ENCODE peak calls at places on chromosome 5, in six cellular contexts. One of them, this sample, is unnamed.

GRCh38 chr5:177454397-177455035 is 7.9 kb downstream of the PRR7 start:
- DNase-seq in HS-5: peak; percentile 53
- DNase-seq in memory B cell: peak; percentile 99
- DNase-seq in lower leg skin: peak; percentile 88
- DNase-seq in CD4-positive, alpha-beta T cell: peak; percentile 95
- DNase-seq in T-helper 9 cell: peak; percentile 98
- DNase-seq in this sample: peak; percentile 96

GRCh38 chr5:169431386-169431785 is 130.4 kb upstream of the SLIT3 start:
- DNase-seq in HS-5: peak; percentile 72
- DNase-seq in memory B cell: no peak
- DNase-seq in lower leg skin: no peak
- DNase-seq in CD4-positive, alpha-beta T cell: no peak
- DNase-seq in T-helper 9 cell: no peak
- DNase-seq in this sample: peak; percentile 22

GRCh38 chr5:129361441-129362025 is 98.6 kb upstream of the ADAMTS19 start:
- DNase-seq in HS-5: peak; percentile 22
- DNase-seq in memory B cell: no peak
- DNase-seq in lower leg skin: no peak
- DNase-seq in CD4-positive, alpha-beta T cell: no peak
- DNase-seq in T-helper 9 cell: no peak
- DNase-seq in this sample: no peak

GRCh38 chr5:132024789-132025402 is 13.4 kb upstream of the ACSL6 start:
- DNase-seq in HS-5: no peak
- DNase-seq in memory B cell: no peak
- DNase-seq in lower leg skin: no peak
- DNase-seq in CD4-positive, alpha-beta T cell: no peak
- DNase-seq in T-helper 9 cell: no peak
- DNase-seq in this sample: no peak

GRCh38 chr5:154371687-154372086 is 74.1 kb upstream of the SAP30L start:
- DNase-seq in HS-5: peak; percentile 35
- DNase-seq in memory B cell: no peak
- DNase-seq in lower leg skin: peak; percentile 63
- DNase-seq in CD4-positive, alpha-beta T cell: no peak
- DNase-seq in T-helper 9 cell: no peak
- DNase-seq in this sample: no peak

GRCh38 chr5:112109331-112109993 is 309.6 kb downstream of the EPB41L4A start:
- DNase-seq in HS-5: peak; percentile 53
- DNase-seq in memory B cell: no peak
- DNase-seq in lower leg skin: peak; percentile 17
- DNase-seq in CD4-positive, alpha-beta T cell: no peak
- DNase-seq in T-helper 9 cell: no peak
- DNase-seq in this sample: peak; percentile 5

GRCh38 chr5:75457691-75458090 is 53.7 kb downstream of the CERT1 start:
- DNase-seq in HS-5: no peak
- DNase-seq in memory B cell: no peak
- DNase-seq in lower leg skin: no peak
- DNase-seq in CD4-positive, alpha-beta T cell: no peak
- DNase-seq in T-helper 9 cell: no peak
- DNase-seq in this sample: no peak

GRCh38 chr5:131541071-131541470 is 94.0 kb downstream of the RAPGEF6 start:
- DNase-seq in HS-5: no peak
- DNase-seq in memory B cell: no peak
- DNase-seq in lower leg skin: no peak
- DNase-seq in CD4-positive, alpha-beta T cell: no peak
- DNase-seq in T-helper 9 cell: no peak
- DNase-seq in this sample: no peak

GRCh38 chr5:18113724-18114123 is 479.5 kb downstream of the TAF11L14 start:
- DNase-seq in HS-5: peak; percentile 15
- DNase-seq in memory B cell: no peak
- DNase-seq in lower leg skin: no peak
- DNase-seq in CD4-positive, alpha-beta T cell: no peak
- DNase-seq in T-helper 9 cell: no peak
- DNase-seq in this sample: no peak

GRCh38 chr5:27026059-27026458 is 12.3 kb downstream of the CDH9 start:
- DNase-seq in HS-5: no peak
- DNase-seq in memory B cell: no peak
- DNase-seq in lower leg skin: no peak
- DNase-seq in CD4-positive, alpha-beta T cell: no peak
- DNase-seq in T-helper 9 cell: no peak
- DNase-seq in this sample: no peak

GRCh38 chr5:59921816-59922215 is 28.3 kb upstream of the PDE4D start:
- DNase-seq in HS-5: no peak
- DNase-seq in memory B cell: no peak
- DNase-seq in lower leg skin: no peak
- DNase-seq in CD4-positive, alpha-beta T cell: no peak
- DNase-seq in T-helper 9 cell: no peak
- DNase-seq in this sample: no peak

GRCh38 chr5:107558951-107559350 is 111.8 kb downstream of the EFNA5 start:
- DNase-seq in HS-5: no peak
- DNase-seq in memory B cell: no peak
- DNase-seq in lower leg skin: no peak
- DNase-seq in CD4-positive, alpha-beta T cell: no peak
- DNase-seq in T-helper 9 cell: no peak
- DNase-seq in this sample: no peak

GRCh38 chr5:156824800-156825199 is 25.3 kb upstream of the PPP1R2B start:
- DNase-seq in HS-5: no peak
- DNase-seq in memory B cell: no peak
- DNase-seq in lower leg skin: no peak
- DNase-seq in CD4-positive, alpha-beta T cell: no peak
- DNase-seq in T-helper 9 cell: no peak
- DNase-seq in this sample: no peak

This sample was measured in HTR-8/SVneo.